ENCODE peak calls at places on chromosomes 12 and 14, in seven cellular contexts. One of them, this sample, is unnamed.

GRCh38 chr12:27703720-27704452 is 6.7 kb upstream of the MRPS35 start:
- DNase-seq in HCT116: peak; percentile 87
- DNase-seq in GM12878: peak; percentile 43
- DNase-seq in HepG2: peak; percentile 75
- DNase-seq in SK-N-SH: peak; percentile 59
- DNase-seq in H1: peak; percentile 19
- DNase-seq in K562: peak; percentile 82
- DNase-seq in this sample: peak; percentile 23

GRCh38 chr12:116398193-116398592 is 120.7 kb upstream of the MED13L start:
- DNase-seq in HCT116: no peak
- DNase-seq in GM12878: no peak
- DNase-seq in HepG2: no peak
- DNase-seq in SK-N-SH: no peak
- DNase-seq in H1: no peak
- DNase-seq in K562: no peak
- DNase-seq in this sample: no peak

GRCh38 chr14:57091030-57091608 is 177.6 kb downstream of the EXOC5 start:
- DNase-seq in HCT116: no peak
- DNase-seq in GM12878: no peak
- DNase-seq in HepG2: no peak
- DNase-seq in SK-N-SH: no peak
- DNase-seq in H1: no peak
- DNase-seq in K562: no peak
- DNase-seq in this sample: no peak

GRCh38 chr12:43057561-43057960 is 468.0 kb upstream of the PRICKLE1 start:
- DNase-seq in HCT116: no peak
- DNase-seq in GM12878: no peak
- DNase-seq in HepG2: no peak
- DNase-seq in SK-N-SH: no peak
- DNase-seq in H1: no peak
- DNase-seq in K562: no peak
- DNase-seq in this sample: no peak

GRCh38 chr12:57368349-57369095 is 62.3 kb downstream of the R3HDM2 start:
- DNase-seq in HCT116: no peak
- DNase-seq in GM12878: no peak
- DNase-seq in HepG2: peak; percentile 90
- DNase-seq in SK-N-SH: no peak
- DNase-seq in H1: no peak
- DNase-seq in K562: peak; percentile 11
- DNase-seq in this sample: no peak

GRCh38 chr14:105167303-105168092 is 1.1 kb downstream of the JAG2 start:
- DNase-seq in HCT116: no peak
- DNase-seq in GM12878: no peak
- DNase-seq in HepG2: no peak
- DNase-seq in SK-N-SH: peak; percentile 83
- DNase-seq in H1: no peak
- DNase-seq in K562: peak; percentile 65
- DNase-seq in this sample: peak; percentile 80

GRCh38 chr12:17680220-17680619 is 409.8 kb downstream of the RERGL start:
- DNase-seq in HCT116: no peak
- DNase-seq in GM12878: no peak
- DNase-seq in HepG2: no peak
- DNase-seq in SK-N-SH: no peak
- DNase-seq in H1: peak; percentile 2
- DNase-seq in K562: no peak
- DNase-seq in this sample: no peak

GRCh38 chr14:65985976-65986375 is 500.2 kb upstream of the CCDC196 start:
- DNase-seq in HCT116: no peak
- DNase-seq in GM12878: no peak
- DNase-seq in HepG2: no peak
- DNase-seq in SK-N-SH: no peak
- DNase-seq in H1: no peak
- DNase-seq in K562: no peak
- DNase-seq in this sample: no peak

GRCh38 chr12:129196927-129197326 is 343.6 kb downstream of the GLT1D1 start:
- DNase-seq in HCT116: no peak
- DNase-seq in GM12878: no peak
- DNase-seq in HepG2: no peak
- DNase-seq in SK-N-SH: no peak
- DNase-seq in H1: no peak
- DNase-seq in K562: no peak
- DNase-seq in this sample: no peak

GRCh38 chr14:59061292-59061691 is 127.2 kb upstream of the DAAM1 start:
- DNase-seq in HCT116: no peak
- DNase-seq in GM12878: no peak
- DNase-seq in HepG2: no peak
- DNase-seq in SK-N-SH: no peak
- DNase-seq in H1: no peak
- DNase-seq in K562: no peak
- DNase-seq in this sample: no peak

GRCh38 chr14:105257464-105257863 is 9.1 kb downstream of the BTBD6 start:
- DNase-seq in HCT116: no peak
- DNase-seq in GM12878: no peak
- DNase-seq in HepG2: no peak
- DNase-seq in SK-N-SH: no peak
- DNase-seq in H1: no peak
- DNase-seq in K562: no peak
- DNase-seq in this sample: no peak

GRCh38 chr12:94033767-94034166 is 114.6 kb upstream of the PLXNC1 start:
- DNase-seq in HCT116: no peak
- DNase-seq in GM12878: no peak
- DNase-seq in HepG2: no peak
- DNase-seq in SK-N-SH: no peak
- DNase-seq in H1: no peak
- DNase-seq in K562: no peak
- DNase-seq in this sample: no peak

GRCh38 chr14:102544745-102545460 is 35.3 kb upstream of the ANKRD9 start:
- DNase-seq in HCT116: no peak
- DNase-seq in GM12878: no peak
- DNase-seq in HepG2: peak; percentile 82
- DNase-seq in SK-N-SH: peak; percentile 42
- DNase-seq in H1: no peak
- DNase-seq in K562: no peak
- DNase-seq in this sample: no peak

GRCh38 chr12:46303039-46303666 is 34.3 kb upstream of the SLC38A1 start:
- DNase-seq in HCT116: peak; percentile 18
- DNase-seq in GM12878: peak; percentile 2
- DNase-seq in HepG2: peak; percentile 27
- DNase-seq in SK-N-SH: peak; percentile 54
- DNase-seq in H1: no peak
- DNase-seq in K562: peak; percentile 57
- DNase-seq in this sample: peak; percentile 18

GRCh38 chr12:131287938-131288797 is 334.5 kb downstream of the ADGRD1 start:
- DNase-seq in HCT116: no peak
- DNase-seq in GM12878: no peak
- DNase-seq in HepG2: no peak
- DNase-seq in SK-N-SH: no peak
- DNase-seq in H1: no peak
- DNase-seq in K562: no peak
- DNase-seq in this sample: no peak

GRCh38 chr12:28191018-28191595 is 851 bp downstream of the CCDC91 start:
- DNase-seq in HCT116: no peak
- DNase-seq in GM12878: no peak
- DNase-seq in HepG2: no peak
- DNase-seq in SK-N-SH: peak; percentile 21
- DNase-seq in H1: no peak
- DNase-seq in K562: peak; percentile 67
- DNase-seq in this sample: peak; percentile 42

GRCh38 chr14:103292426-103293374 is 41.3 kb upstream of the EIF5 start:
- DNase-seq in HCT116: peak; percentile 45
- DNase-seq in GM12878: peak; percentile 52
- DNase-seq in HepG2: peak; percentile 44
- DNase-seq in SK-N-SH: peak; percentile 88
- DNase-seq in H1: no peak
- DNase-seq in K562: peak; percentile 80
- DNase-seq in this sample: peak; percentile 82

GRCh38 chr14:99188721-99189120 is 83.3 kb downstream of the BCL11B start:
- DNase-seq in HCT116: no peak
- DNase-seq in GM12878: no peak
- DNase-seq in HepG2: no peak
- DNase-seq in SK-N-SH: peak; percentile 49
- DNase-seq in H1: no peak
- DNase-seq in K562: no peak
- DNase-seq in this sample: no peak

GRCh38 chr12:25089738-25090137 is 105.2 kb downstream of the DNAI7 start:
- DNase-seq in HCT116: no peak
- DNase-seq in GM12878: no peak
- DNase-seq in HepG2: no peak
- DNase-seq in SK-N-SH: no peak
- DNase-seq in H1: no peak
- DNase-seq in K562: no peak
- DNase-seq in this sample: peak; percentile 18

GRCh38 chr12:56995930-56996496 is 10.3 kb downstream of the ZBTB39 start:
- DNase-seq in HCT116: no peak
- DNase-seq in GM12878: no peak
- DNase-seq in HepG2: no peak
- DNase-seq in SK-N-SH: no peak
- DNase-seq in H1: no peak
- DNase-seq in K562: no peak
- DNase-seq in this sample: no peak

GRCh38 chr12:2841056-2841455 is 6.2 kb upstream of the NRIP2 start:
- DNase-seq in HCT116: no peak
- DNase-seq in GM12878: no peak
- DNase-seq in HepG2: no peak
- DNase-seq in SK-N-SH: peak; percentile 84
- DNase-seq in H1: no peak
- DNase-seq in K562: no peak
- DNase-seq in this sample: no peak

GRCh38 chr12:113658030-113658655 is 186.5 kb upstream of the LHX5 start:
- DNase-seq in HCT116: no peak
- DNase-seq in GM12878: no peak
- DNase-seq in HepG2: no peak
- DNase-seq in SK-N-SH: no peak
- DNase-seq in H1: no peak
- DNase-seq in K562: no peak
- DNase-seq in this sample: no peak

GRCh38 chr12:24198070-24198469 is 248.6 kb upstream of the SOX5 start:
- DNase-seq in HCT116: no peak
- DNase-seq in GM12878: no peak
- DNase-seq in HepG2: no peak
- DNase-seq in SK-N-SH: no peak
- DNase-seq in H1: no peak
- DNase-seq in K562: no peak
- DNase-seq in this sample: no peak

GRCh38 chr14:71011479-71011878 is 104.2 kb downstream of the PCNX1 start:
- DNase-seq in HCT116: no peak
- DNase-seq in GM12878: no peak
- DNase-seq in HepG2: no peak
- DNase-seq in SK-N-SH: no peak
- DNase-seq in H1: no peak
- DNase-seq in K562: no peak
- DNase-seq in this sample: no peak

GRCh38 chr14:93068721-93069120 is 47.0 kb downstream of the ITPK1 start:
- DNase-seq in HCT116: no peak
- DNase-seq in GM12878: no peak
- DNase-seq in HepG2: no peak
- DNase-seq in SK-N-SH: no peak
- DNase-seq in H1: no peak
- DNase-seq in K562: no peak
- DNase-seq in this sample: no peak

GRCh38 chr14:93067088-93067487 is 48.6 kb downstream of the ITPK1 start:
- DNase-seq in HCT116: no peak
- DNase-seq in GM12878: no peak
- DNase-seq in HepG2: no peak
- DNase-seq in SK-N-SH: no peak
- DNase-seq in H1: no peak
- DNase-seq in K562: no peak
- DNase-seq in this sample: no peak

GRCh38 chr14:93064411-93065271 is 51.1 kb downstream of the ITPK1 start:
- DNase-seq in HCT116: no peak
- DNase-seq in GM12878: no peak
- DNase-seq in HepG2: no peak
- DNase-seq in SK-N-SH: no peak
- DNase-seq in H1: no peak
- DNase-seq in K562: no peak
- DNase-seq in this sample: no peak

GRCh38 chr14:93063393-93063792 is 52.3 kb downstream of the ITPK1 start:
- DNase-seq in HCT116: no peak
- DNase-seq in GM12878: no peak
- DNase-seq in HepG2: no peak
- DNase-seq in SK-N-SH: no peak
- DNase-seq in H1: no peak
- DNase-seq in K562: no peak
- DNase-seq in this sample: no peak

DNA sequence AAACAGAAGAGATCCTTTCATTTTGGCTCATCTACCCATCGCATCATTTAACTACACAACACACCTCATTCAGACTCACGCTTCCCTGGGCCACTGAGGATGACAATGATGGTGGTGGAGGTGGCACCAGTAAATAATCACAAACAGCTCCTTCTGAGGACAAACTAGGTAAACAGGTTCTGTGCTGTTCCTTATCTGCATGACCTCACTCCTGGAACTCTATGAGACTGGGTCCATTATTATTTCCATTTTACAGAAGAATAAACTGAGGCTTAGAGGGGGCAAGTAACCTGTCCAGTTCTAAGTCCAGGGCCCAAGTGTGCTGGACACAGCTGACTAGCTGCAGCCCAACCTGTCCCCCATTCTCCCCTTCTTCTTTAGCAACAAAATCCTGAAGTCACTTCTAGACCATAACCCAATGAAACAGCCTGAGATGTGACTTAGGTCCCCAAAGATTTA is 50.4 kb downstream of the ITPK1 start:
- DNase-seq in HCT116: no peak
- DNase-seq in GM12878: no peak
- DNase-seq in HepG2: no peak
- DNase-seq in SK-N-SH: no peak
- DNase-seq in H1: no peak
- DNase-seq in K562: no peak
- DNase-seq in this sample: peak; percentile 43
- TF ChIP-seq JUND in HCT116: no peak
- TF ChIP-seq JUND in GM12878: no peak
- TF ChIP-seq JUND in HepG2: no peak
- TF ChIP-seq JUND in SK-N-SH: no peak
- TF ChIP-seq JUND in H1: no peak
- TF ChIP-seq JUND in K562: peak; percentile 43
- TF ChIP-seq JUND in this sample: no peak

GRCh38 chr14:50871223-50871622 is 630 bp upstream of the ABHD12B start:
- DNase-seq in HCT116: no peak
- DNase-seq in GM12878: no peak
- DNase-seq in HepG2: no peak
- DNase-seq in SK-N-SH: no peak
- DNase-seq in H1: no peak
- DNase-seq in K562: no peak
- DNase-seq in this sample: no peak
- TF ChIP-seq JUND in HCT116: no peak
- TF ChIP-seq JUND in GM12878: no peak
- TF ChIP-seq JUND in HepG2: no peak
- TF ChIP-seq JUND in SK-N-SH: no peak
- TF ChIP-seq JUND in H1: no peak
- TF ChIP-seq JUND in K562: no peak
- TF ChIP-seq JUND in this sample: no peak

GRCh38 chr12:121996945-121997612 is 24.6 kb upstream of the BCL7A start:
- DNase-seq in HCT116: no peak
- DNase-seq in GM12878: no peak
- DNase-seq in HepG2: no peak
- DNase-seq in SK-N-SH: no peak
- DNase-seq in H1: no peak
- DNase-seq in K562: no peak
- DNase-seq in this sample: no peak
- TF ChIP-seq JUND in HCT116: no peak
- TF ChIP-seq JUND in GM12878: no peak
- TF ChIP-seq JUND in HepG2: no peak
- TF ChIP-seq JUND in SK-N-SH: peak; percentile 48
- TF ChIP-seq JUND in H1: no peak
- TF ChIP-seq JUND in K562: no peak
- TF ChIP-seq JUND in this sample: no peak

GRCh38 chr12:100213016-100213891 is 12.6 kb downstream of the ACTR6 start:
- DNase-seq in HCT116: no peak
- DNase-seq in GM12878: no peak
- DNase-seq in HepG2: peak; percentile 52
- DNase-seq in SK-N-SH: no peak
- DNase-seq in H1: no peak
- DNase-seq in K562: no peak
- DNase-seq in this sample: no peak
- TF ChIP-seq JUND in HCT116: no peak
- TF ChIP-seq JUND in GM12878: no peak
- TF ChIP-seq JUND in HepG2: no peak
- TF ChIP-seq JUND in SK-N-SH: no peak
- TF ChIP-seq JUND in H1: no peak
- TF ChIP-seq JUND in K562: no peak
- TF ChIP-seq JUND in this sample: no peak